ENCODE peak calls at places on chromosomes 6 and 20, in nine cellular contexts. R is Karpas-422, T is mesenchymal stem cell, X is fibroblast of lung, V is H9, S is IMR-90, D is MM.1S, Q is GM23248, C is neural progenitor cell. W is an unnamed sample.

GRCh38 chr20:53869466-53870258 is 200.7 kb downstream of the BCAS1 start:
- DNase-seq in X (peak; percentile 82), V (peak; percentile 80), D (peak; percentile 91), Q (peak; percentile 83), T (peak; percentile 78), C (peak; percentile 87), R (peak; percentile 70), S (peak; percentile 74), W (peak; percentile 91)

GRCh38 chr20:41508335-41508734 is 109.8 kb downstream of the CHD6 start:
- DNase-seq in D (no peak), V (no peak), C (no peak), X (no peak), Q (no peak), T (no peak), R (no peak), S (no peak), W (no peak)

GRCh38 chr20:24382775-24383174 is 86.7 kb upstream of the SYNDIG1 start:
- DNase-seq in D (no peak), S (no peak), C (no peak), R (no peak), T (no peak), X (no peak), Q (no peak), V (peak; percentile 6), W (no peak)

GRCh38 chr6:133551436-133551835 is 310.3 kb downstream of the EYA4 start:
- DNase-seq in C (no peak), V (no peak), D (no peak), R (no peak), Q (no peak), T (no peak), X (peak; percentile 69), S (peak; percentile 70), W (no peak)

GRCh38 chr6:152846825-152847224 is 96.2 kb downstream of the VIP start:
- DNase-seq in S (no peak), V (no peak), X (no peak), R (peak; percentile 42), T (no peak), Q (no peak), D (no peak), C (peak; percentile 17), W (no peak)

GRCh38 chr6:25387483-25387882 is 108.3 kb downstream of the CARMIL1 start:
- DNase-seq in X (no peak), C (no peak), R (no peak), T (no peak), Q (no peak), D (peak; percentile 49), V (no peak), S (no peak), W (no peak)

GRCh38 chr20:1907586-1907985 is 12.4 kb downstream of the SIRPA start:
- DNase-seq in C (no peak), T (no peak), V (no peak), S (peak; percentile 44), R (no peak), D (no peak), Q (peak; percentile 75), X (peak; percentile 38), W (no peak)

GRCh38 chr6:119586250-119586882 is 236.8 kb upstream of the MAN1A1 start:
- DNase-seq in D (no peak), C (no peak), R (no peak), S (no peak), X (no peak), Q (no peak), V (no peak), T (no peak), W (no peak)

GRCh38 chr6:107965746-107966145 is 7.7 kb upstream of the SEC63 start:
- DNase-seq in C (no peak), Q (peak; percentile 88), V (no peak), T (no peak), S (peak; percentile 47), X (no peak), R (no peak), D (no peak), W (no peak)

GRCh38 chr6:79250107-79250514 is 15.6 kb upstream of the HMGN3 start:
- DNase-seq in Q (no peak), D (peak; percentile 53), R (peak; percentile 68), X (no peak), C (peak; percentile 18), S (no peak), T (no peak), V (no peak), W (no peak)

GRCh38 chr6:149147939-149148718 is 169.4 kb upstream of the TAB2 start:
- DNase-seq in S (no peak), V (no peak), X (no peak), C (no peak), T (no peak), D (no peak), R (no peak), Q (no peak), W (no peak)

GRCh38 chr6:169620171-169621125 is 81.4 kb downstream of the WDR27 start:
- DNase-seq in S (peak; percentile 86), D (no peak), T (peak; percentile 78), X (peak; percentile 38), R (no peak), V (no peak), C (no peak), Q (peak; percentile 63), W (peak; percentile 71)

GRCh38 chr6:28816909-28817807 is 106.6 kb downstream of the TRIM27 start:
- DNase-seq in T (peak; percentile 54), D (no peak), Q (peak; percentile 71), V (peak; percentile 61), R (peak; percentile 68), S (peak; percentile 86), X (peak; percentile 62), C (peak; percentile 57), W (peak; percentile 87)

GRCh38 chr6:109747216-109747615 is 56.1 kb downstream of the FIG4 start:
- DNase-seq in C (no peak), V (no peak), T (no peak), Q (no peak), R (no peak), D (no peak), S (no peak), X (no peak), W (no peak)

GRCh38 chr6:108562503-108562993 is 1.8 kb downstream of the FOXO3 start:
- DNase-seq in C (peak; percentile 81), Q (peak; percentile 71), T (peak; percentile 79), S (peak; percentile 81), X (peak; percentile 75), V (peak; percentile 92), D (peak; percentile 84), R (no peak), W (peak; percentile 95)

GRCh38 chr6:122717350-122717749 is 62.2 kb upstream of the FABP7 start:
- DNase-seq in R (no peak), T (peak; percentile 68), D (no peak), X (peak; percentile 58), Q (peak; percentile 48), V (no peak), S (peak; percentile 77), C (peak; percentile 81), W (no peak)

GRCh38 chr6:11050735-11051134 is 6.6 kb upstream of the ELOVL2 start:
- DNase-seq in C (no peak), Q (peak; percentile 44), X (no peak), V (no peak), R (no peak), D (no peak), S (peak; percentile 72), T (peak; percentile 95), W (no peak)

GRCh38 chr20:49501917-49502316 is 19.4 kb upstream of the KCNB1 start:
- DNase-seq in Q (peak; percentile 51), S (peak; percentile 26), X (peak; percentile 10), V (no peak), C (peak; percentile 21), T (peak; percentile 12), R (peak; percentile 66), D (no peak), W (no peak)

GRCh38 chr6:2594868-2595267 is 155.9 kb downstream of the MYLK4 start:
- DNase-seq in V (no peak), C (no peak), Q (no peak), S (no peak), T (no peak), X (no peak), D (no peak), R (no peak), W (no peak)

GRCh38 chr6:141033101-141033500 is 1099.6 kb upstream of the GJE1 start:
- DNase-seq in X (peak; percentile 18), V (no peak), C (no peak), D (no peak), R (no peak), T (no peak), Q (peak; percentile 47), S (peak; percentile 14), W (no peak)

GRCh38 chr6:150098155-150098554 is 29.2 kb upstream of the ULBP3 start:
- DNase-seq in R (no peak), X (no peak), S (no peak), V (no peak), T (no peak), D (no peak), Q (no peak), C (no peak), W (no peak)

GRCh38 chr20:37119356-37120036 is 23.7 kb upstream of the RBL1 start:
- DNase-seq in X (no peak), R (no peak), C (no peak), V (no peak), Q (no peak), T (no peak), D (no peak), S (no peak), W (no peak)

GRCh38 chr20:5746064-5746463 is 4.1 kb upstream of the SHLD1 start:
- DNase-seq in T (no peak), V (no peak), R (no peak), X (no peak), C (no peak), Q (no peak), S (no peak), D (no peak), W (no peak)
- H3K27ac ChIP-seq in T (no peak overlapping the region), V (no peak overlapping the region), R (no peak overlapping the region), X (no peak overlapping the region), C (no peak overlapping the region), Q (no peak overlapping the region), S (no peak overlapping the region), D (no peak overlapping the region), W (no peak overlapping the region)

GRCh38 chr20:57211406-57211805 is 55.0 kb downstream of the BMP7 start:
- DNase-seq in X (no peak), V (no peak), D (no peak), T (no peak), Q (no peak), C (no peak), S (no peak), R (no peak), W (no peak)
- H3K9ac ChIP-seq in X (no peak overlapping the region), V (no peak overlapping the region), D (no peak overlapping the region), T (peak overlapping the region; percentile 3), Q (no peak overlapping the region), C (no peak overlapping the region), S (no peak overlapping the region), R (no peak overlapping the region), W (no peak overlapping the region)

GRCh38 chr6:27400877-27401642 is 12.5 kb downstream of the ZNF391 start:
- DNase-seq in D (no peak), C (no peak), R (no peak), T (no peak), X (no peak), S (no peak), V (no peak), Q (no peak), W (no peak)
- H3K9me3 ChIP-seq in D (no peaks in the 10 kb centered on the region), C (peaks cover 21% of the 10 kb centered on the region), R (peaks cover 14% of the 10 kb centered on the region), T (peaks cover 84% of the 10 kb centered on the region), X (no peaks in the 10 kb centered on the region), S (peaks cover 11% of the 10 kb centered on the region), V (peaks cover 48% of the 10 kb centered on the region), Q (no peaks in the 10 kb centered on the region), W (peaks cover 79% of the 10 kb centered on the region)

DNA sequence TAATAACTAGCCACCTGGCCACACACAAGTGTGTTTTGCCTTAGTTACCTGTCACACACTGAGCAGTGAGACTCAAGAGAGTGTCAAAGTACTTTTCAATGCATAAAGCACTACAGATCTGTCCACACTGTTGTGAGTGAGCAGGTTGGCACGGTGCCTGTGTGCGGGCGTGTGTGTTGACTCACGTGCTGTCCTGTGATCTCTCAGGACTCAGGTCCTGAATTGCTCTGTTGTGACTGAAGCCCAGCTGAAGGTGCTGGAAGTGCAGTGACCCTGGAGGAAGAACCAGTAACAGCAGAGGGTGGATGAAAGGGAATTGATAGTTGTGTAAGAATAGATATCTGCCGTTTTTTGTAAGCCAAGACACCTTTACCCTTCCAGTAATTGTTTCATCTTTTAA is 18.3 kb downstream of the SLC16A10 start:
- DNase-seq in T (no peak), R (no peak), D (no peak), X (peak; percentile 27), Q (peak; percentile 45), S (peak; percentile 31), C (no peak), V (no peak), W (no peak)
- H3K27ac ChIP-seq in T (no peak overlapping the region), R (no peak overlapping the region), D (no peak overlapping the region), X (no peak overlapping the region), Q (no peak overlapping the region), S (no peak overlapping the region), C (no peak overlapping the region), V (no peak overlapping the region), W (no peak overlapping the region)

W was measured in endodermal cell.